ENCODE peak calls at places on chromosome 14, in six cellular contexts. One of them, this sample, is unnamed.

GRCh38 chr14:31154956-31155355 is 52.6 kb downstream of the HECTD1 start:
- DNase-seq in GM23338: no peak
- DNase-seq in hepatocyte: no peak
- DNase-seq in SK-N-SH: no peak
- DNase-seq in OCI-LY7: no peak
- DNase-seq in MM.1S: no peak
- DNase-seq in this sample: no peak

GRCh38 chr14:64841121-64841611 is 38.5 kb downstream of the SPTB start:
- DNase-seq in GM23338: peak; percentile 79
- DNase-seq in OCI-LY7: no peak
- DNase-seq in SK-N-SH: no peak
- DNase-seq in hepatocyte: peak; percentile 76
- DNase-seq in MM.1S: no peak
- DNase-seq in this sample: peak; percentile 59

GRCh38 chr14:104550849-104551728 is 28.5 kb upstream of the C14orf180 start:
- DNase-seq in OCI-LY7: no peak
- DNase-seq in MM.1S: no peak
- DNase-seq in GM23338: no peak
- DNase-seq in SK-N-SH: peak; percentile 27
- DNase-seq in hepatocyte: no peak
- DNase-seq in this sample: no peak

GRCh38 chr14:68945585-68946289 is 33.4 kb downstream of the ACTN1 start:
- DNase-seq in OCI-LY7: no peak
- DNase-seq in hepatocyte: no peak
- DNase-seq in GM23338: no peak
- DNase-seq in SK-N-SH: no peak
- DNase-seq in MM.1S: no peak
- DNase-seq in this sample: no peak

GRCh38 chr14:77316872-77317271 is 3.8 kb downstream of the POMT2 start:
- DNase-seq in OCI-LY7: no peak
- DNase-seq in GM23338: no peak
- DNase-seq in hepatocyte: no peak
- DNase-seq in MM.1S: no peak
- DNase-seq in SK-N-SH: no peak
- DNase-seq in this sample: no peak

GRCh38 chr14:88818018-88818417 is 6.4 kb upstream of the TTC8 start:
- DNase-seq in GM23338: no peak
- DNase-seq in MM.1S: no peak
- DNase-seq in SK-N-SH: no peak
- DNase-seq in hepatocyte: no peak
- DNase-seq in OCI-LY7: no peak
- DNase-seq in this sample: no peak

GRCh38 chr14:40204441-40205175 is 772.4 kb upstream of the FBXO33 start:
- DNase-seq in MM.1S: no peak
- DNase-seq in OCI-LY7: peak; percentile 20
- DNase-seq in hepatocyte: no peak
- DNase-seq in GM23338: peak; percentile 20
- DNase-seq in SK-N-SH: no peak
- DNase-seq in this sample: peak; percentile 31

GRCh38 chr14:72961579-72962335 is 35.5 kb downstream of the DCAF4 start:
- DNase-seq in OCI-LY7: no peak
- DNase-seq in GM23338: no peak
- DNase-seq in hepatocyte: no peak
- DNase-seq in SK-N-SH: no peak
- DNase-seq in MM.1S: no peak
- DNase-seq in this sample: no peak

GRCh38 chr14:36816481-36816880 is 154.8 kb downstream of the PAX9 start:
- DNase-seq in MM.1S: no peak
- DNase-seq in OCI-LY7: no peak
- DNase-seq in hepatocyte: no peak
- DNase-seq in GM23338: no peak
- DNase-seq in SK-N-SH: no peak
- DNase-seq in this sample: no peak

GRCh38 chr14:69328765-69329164 is 68.8 kb downstream of the GALNT16 start:
- DNase-seq in MM.1S: no peak
- DNase-seq in hepatocyte: no peak
- DNase-seq in SK-N-SH: no peak
- DNase-seq in OCI-LY7: no peak
- DNase-seq in GM23338: no peak
- DNase-seq in this sample: no peak

GRCh38 chr14:41606249-41607118 is at the start of gene LRFN5:
- DNase-seq in OCI-LY7: no peak
- DNase-seq in hepatocyte: peak; percentile 67
- DNase-seq in SK-N-SH: peak; percentile 53
- DNase-seq in GM23338: peak; percentile 74
- DNase-seq in MM.1S: peak; percentile 14
- DNase-seq in this sample: peak; percentile 67

GRCh38 chr14:72049462-72049861 is 117.2 kb downstream of the RGS6 start:
- DNase-seq in MM.1S: no peak
- DNase-seq in SK-N-SH: no peak
- DNase-seq in GM23338: no peak
- DNase-seq in OCI-LY7: no peak
- DNase-seq in hepatocyte: no peak
- DNase-seq in this sample: no peak

GRCh38 chr14:50756300-50756699 is 74.7 kb downstream of the NIN start:
- DNase-seq in SK-N-SH: no peak
- DNase-seq in GM23338: no peak
- DNase-seq in MM.1S: no peak
- DNase-seq in OCI-LY7: peak; percentile 50
- DNase-seq in hepatocyte: no peak
- DNase-seq in this sample: no peak

GRCh38 chr14:32709072-32709471 is 229.6 kb upstream of the NPAS3 start:
- DNase-seq in hepatocyte: peak; percentile 24
- DNase-seq in MM.1S: no peak
- DNase-seq in SK-N-SH: no peak
- DNase-seq in OCI-LY7: no peak
- DNase-seq in GM23338: no peak
- DNase-seq in this sample: no peak
- TF ChIP-seq EZH2phosphoT487 in hepatocyte: no peak
- TF ChIP-seq EZH2phosphoT487 in MM.1S: no peak
- TF ChIP-seq EZH2phosphoT487 in SK-N-SH: no peak
- TF ChIP-seq EZH2phosphoT487 in OCI-LY7: no peak
- TF ChIP-seq EZH2phosphoT487 in GM23338: no peak
- TF ChIP-seq EZH2phosphoT487 in this sample: no peak

GRCh38 chr14:100239840-100240724 is 1.1 kb downstream of the YY1 start:
- DNase-seq in hepatocyte: peak; percentile 95
- DNase-seq in OCI-LY7: peak; percentile 86
- DNase-seq in SK-N-SH: peak; percentile 92
- DNase-seq in GM23338: peak; percentile 84
- DNase-seq in MM.1S: peak; percentile 60
- DNase-seq in this sample: peak; percentile 96
- TF ChIP-seq CTCF in hepatocyte: peak; percentile 66
- TF ChIP-seq CTCF in OCI-LY7: peak; percentile 73
- TF ChIP-seq CTCF in SK-N-SH: peak; percentile 63
- TF ChIP-seq CTCF in GM23338: peak; percentile 64
- TF ChIP-seq CTCF in MM.1S: peak; percentile 34
- TF ChIP-seq CTCF in this sample: peak; percentile 73

GRCh38 chr14:34322940-34323418 is 139.1 kb downstream of the SPTSSA start:
- DNase-seq in OCI-LY7: peak; percentile 69
- DNase-seq in GM23338: peak; percentile 73
- DNase-seq in SK-N-SH: peak; percentile 70
- DNase-seq in MM.1S: peak; percentile 32
- DNase-seq in hepatocyte: peak; percentile 63
- DNase-seq in this sample: peak; percentile 60
- TF ChIP-seq EZH2phosphoT487 in OCI-LY7: no peak
- TF ChIP-seq EZH2phosphoT487 in GM23338: no peak
- TF ChIP-seq EZH2phosphoT487 in SK-N-SH: no peak
- TF ChIP-seq EZH2phosphoT487 in MM.1S: no peak
- TF ChIP-seq EZH2phosphoT487 in hepatocyte: no peak
- TF ChIP-seq EZH2phosphoT487 in this sample: no peak

DNA sequence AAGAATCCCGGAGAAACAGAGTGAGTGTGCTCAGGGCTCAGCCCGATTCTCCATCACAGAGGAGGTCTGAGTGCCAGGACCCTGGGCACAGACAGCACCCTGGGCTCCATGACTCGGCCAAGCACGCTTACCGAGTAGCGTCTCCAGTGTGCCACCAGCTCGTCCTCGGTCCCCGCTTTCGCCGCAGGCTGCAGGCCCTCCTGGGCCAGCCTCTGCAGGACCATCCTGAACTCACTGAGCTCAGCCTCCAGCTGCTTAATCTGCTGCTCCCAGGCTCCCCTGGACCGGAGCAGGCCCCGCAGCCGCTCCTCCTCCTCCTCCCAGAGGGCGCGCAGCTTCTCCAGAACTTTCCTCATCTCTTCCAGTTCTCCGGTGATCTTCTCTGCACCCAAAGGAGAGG is 61.2 kb downstream of the SYNE3 start:
- DNase-seq in OCI-LY7: no peak
- DNase-seq in GM23338: no peak
- DNase-seq in hepatocyte: no peak
- DNase-seq in MM.1S: no peak
- DNase-seq in SK-N-SH: no peak
- DNase-seq in this sample: no peak
- TF ChIP-seq CTCF in OCI-LY7: no peak
- TF ChIP-seq CTCF in GM23338: no peak
- TF ChIP-seq CTCF in hepatocyte: no peak
- TF ChIP-seq CTCF in MM.1S: no peak
- TF ChIP-seq CTCF in SK-N-SH: no peak
- TF ChIP-seq CTCF in this sample: no peak

GRCh38 chr14:58667900-58668299 is 30.1 kb downstream of the DACT1 start:
- DNase-seq in hepatocyte: no peak
- DNase-seq in SK-N-SH: no peak
- DNase-seq in GM23338: no peak
- DNase-seq in MM.1S: no peak
- DNase-seq in OCI-LY7: no peak
- DNase-seq in this sample: no peak
- TF ChIP-seq EZH2phosphoT487 in hepatocyte: no peak
- TF ChIP-seq EZH2phosphoT487 in SK-N-SH: no peak
- TF ChIP-seq EZH2phosphoT487 in GM23338: no peak
- TF ChIP-seq EZH2phosphoT487 in MM.1S: no peak
- TF ChIP-seq EZH2phosphoT487 in OCI-LY7: no peak
- TF ChIP-seq EZH2phosphoT487 in this sample: no peak

GRCh38 chr14:87153391-87153790 is 839.6 kb downstream of the GALC start:
- DNase-seq in OCI-LY7: peak; percentile 33
- DNase-seq in GM23338: no peak
- DNase-seq in MM.1S: no peak
- DNase-seq in SK-N-SH: no peak
- DNase-seq in hepatocyte: no peak
- DNase-seq in this sample: no peak
- TF ChIP-seq CTCF in OCI-LY7: no peak
- TF ChIP-seq CTCF in GM23338: no peak
- TF ChIP-seq CTCF in MM.1S: no peak
- TF ChIP-seq CTCF in SK-N-SH: no peak
- TF ChIP-seq CTCF in hepatocyte: no peak
- TF ChIP-seq CTCF in this sample: no peak

DNA sequence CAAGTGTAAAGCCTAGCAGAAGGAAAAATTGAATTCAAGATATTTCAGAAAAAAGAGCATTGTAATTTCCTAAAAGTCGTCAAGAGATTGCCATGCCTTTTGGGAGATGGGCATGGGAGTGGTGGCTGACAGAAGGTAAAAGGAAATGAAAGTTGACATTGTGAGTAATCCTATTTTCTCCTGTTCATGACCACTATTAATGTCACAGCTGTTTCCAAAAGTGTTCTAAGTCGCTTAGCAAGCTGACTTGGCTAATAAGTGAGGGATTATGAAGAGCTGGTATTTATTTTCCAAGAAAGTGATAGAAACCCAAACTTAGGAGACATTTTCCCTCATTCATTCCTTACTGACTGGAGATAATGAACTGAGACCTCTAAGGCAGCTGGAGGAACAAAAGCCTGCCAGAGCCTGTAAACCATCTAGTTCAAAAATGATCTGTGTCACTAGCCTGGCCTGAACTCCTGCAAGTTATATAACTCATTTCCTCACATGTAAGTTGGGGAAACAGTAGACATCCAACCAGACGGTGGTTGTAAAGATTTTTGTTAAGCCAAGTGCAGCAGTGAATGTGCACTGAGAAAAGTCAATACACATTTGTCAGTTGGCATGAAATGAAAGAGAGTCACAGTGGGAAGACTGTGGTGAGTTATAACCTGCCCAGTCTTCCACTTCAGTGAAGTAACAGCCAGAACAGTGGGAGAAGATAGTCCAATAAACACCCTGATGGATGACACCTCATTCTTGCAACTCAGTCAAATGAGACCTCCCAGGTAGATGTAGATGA is 75.8 kb downstream of the DIO2 start:
- DNase-seq in hepatocyte: no peak
- DNase-seq in OCI-LY7: no peak
- DNase-seq in MM.1S: no peak
- DNase-seq in SK-N-SH: no peak
- DNase-seq in GM23338: no peak
- DNase-seq in this sample: no peak
- TF ChIP-seq EZH2phosphoT487 in hepatocyte: no peak
- TF ChIP-seq EZH2phosphoT487 in OCI-LY7: no peak
- TF ChIP-seq EZH2phosphoT487 in MM.1S: no peak
- TF ChIP-seq EZH2phosphoT487 in SK-N-SH: no peak
- TF ChIP-seq EZH2phosphoT487 in GM23338: no peak
- TF ChIP-seq EZH2phosphoT487 in this sample: no peak

GRCh38 chr14:103522649-103523582 is at the start of gene CKB:
- DNase-seq in hepatocyte: peak; percentile 91
- DNase-seq in MM.1S: no peak
- DNase-seq in SK-N-SH: peak; percentile 95
- DNase-seq in GM23338: peak; percentile 92
- DNase-seq in OCI-LY7: no peak
- DNase-seq in this sample: peak; percentile 91
- TF ChIP-seq CTCF in hepatocyte: no peak
- TF ChIP-seq CTCF in MM.1S: no peak
- TF ChIP-seq CTCF in SK-N-SH: no peak
- TF ChIP-seq CTCF in GM23338: no peak
- TF ChIP-seq CTCF in OCI-LY7: no peak
- TF ChIP-seq CTCF in this sample: no peak